ENCODE peak calls at places on chromosomes 12 and 14, in four cellular contexts. V is neuronal stem cell, K is GM23338, S is HuH-7.5. F is an unnamed sample.

GRCh38 chr12:48788852-48789775 is at the start of gene ADCY6:
- DNase-seq in V (peak), K (peak), S (peak), F (peak)

GRCh38 chr14:104547998-104548700 is 31.4 kb upstream of the C14orf180 start:
- DNase-seq in V (no peak), K (no peak), S (no peak), F (peak)

GRCh38 chr12:90899456-90900182 is 55.4 kb downstream of the CCER1 start:
- DNase-seq in V (no peak), K (no peak), S (no peak), F (no peak)

GRCh38 chr12:73964641-73965040 is 573.0 kb upstream of the ATXN7L3B start:
- DNase-seq in V (no peak), K (no peak), S (no peak), F (no peak)

GRCh38 chr14:82055511-82055910 is 521.9 kb upstream of the SEL1L start:
- DNase-seq in V (no peak), K (no peak), S (no peak), F (no peak)

GRCh38 chr14:50527970-50528369 is 4.4 kb downstream of the MAP4K5 start:
- DNase-seq in V (no peak), K (no peak), S (no peak), F (no peak)

GRCh38 chr12:17304503-17305347 is 698.8 kb upstream of the LMO3 start:
- DNase-seq in V (no peak), K (no peak), S (no peak), F (no peak)

GRCh38 chr12:96117460-96117859 is 76.7 kb upstream of the ELK3 start:
- DNase-seq in V (no peak), K (no peak), S (no peak), F (no peak)

GRCh38 chr14:92586966-92587365 is 73.4 kb downstream of the RIN3 start:
- DNase-seq in V (no peak), K (no peak), S (no peak), F (no peak)

GRCh38 chr12:111767362-111768158 is 827 bp downstream of the ALDH2 start:
- DNase-seq in V (no peak), K (peak), S (peak), F (peak)

GRCh38 chr12:113184900-113185179 is 438 bp downstream of the DDX54 start:
- DNase-seq in V (peak), K (peak), S (peak), F (peak)

GRCh38 chr12:13836116-13836515 is 145.3 kb downstream of the GRIN2B start:
- DNase-seq in V (no peak), K (no peak), S (no peak), F (no peak)